ENCODE peak calls at places on chromosomes 3 and 15, in four cellular contexts. R is lower leg skin, T is AG09309, U is left ventricle myocardium inferior. L is an unnamed sample.

GRCh38 chr3:156554515-156554841 is 439 bp downstream of the SSR3 start:
- DNase-seq in R (no peak), T (no peak), U (no peak), L (no peak)

GRCh38 chr3:46918202-46918601 is 40.7 kb downstream of the PTH1R start:
- DNase-seq in R (no peak), T (no peak), U (no peak), L (no peak)

GRCh38 chr3:73523661-73524060 is 101.1 kb downstream of the PDZRN3 start:
- DNase-seq in R (no peak), T (no peak), U (no peak), L (no peak)

GRCh38 chr15:43465105-43465504 is 27.9 kb downstream of the TP53BP1 start:
- DNase-seq in R (no peak), T (peak), U (no peak), L (peak)

GRCh38 chr15:82393671-82394070 is 35.9 kb upstream of the GOLGA6L9 start:
- DNase-seq in R (no peak), T (peak), U (no peak), L (no peak)

GRCh38 chr3:150096700-150097587 is 126.2 kb upstream of the PFN2 start:
- DNase-seq in R (no peak), T (no peak), U (no peak), L (no peak)

GRCh38 chr3:183812746-183813445 is 12.5 kb downstream of the MAP6D1 start:
- DNase-seq in R (no peak), T (no peak), U (no peak), L (no peak)

GRCh38 chr15:79034284-79034683 is 56.3 kb downstream of the RASGRF1 start:
- DNase-seq in R (no peak), T (no peak), U (no peak), L (no peak)

GRCh38 chr3:188827593-188827992 is 344.2 kb upstream of the TPRG1 start:
- DNase-seq in R (no peak), T (no peak), U (no peak), L (no peak)

GRCh38 chr3:9032236-9032777 is 69.0 kb upstream of the RAD18 start:
- DNase-seq in R (no peak), T (no peak), U (no peak), L (no peak)

GRCh38 chr3:119582178-119582577 is 2.9 kb downstream of the ADPRH start:
- DNase-seq in R (no peak), T (no peak), U (no peak), L (peak)

GRCh38 chr3:127639173-127640030 is 10.4 kb downstream of the PODXL2 start:
- DNase-seq in R (no peak), T (no peak), U (no peak), L (peak)

GRCh38 chr15:84658788-84659411 is 901 bp upstream of the NMB start:
- DNase-seq in R (no peak), T (no peak), U (no peak), L (no peak)

GRCh38 chr3:17894434-17895060 is 152.1 kb upstream of the TBC1D5 start:
- DNase-seq in R (no peak), T (no peak), U (no peak), L (peak)

GRCh38 chr15:34721802-34722795 is 32.7 kb downstream of the GJD2 start:
- DNase-seq in R (peak), T (peak), U (peak), L (peak)

GRCh38 chr3:123339302-123339701 is 109.6 kb downstream of the ADCY5 start:
- DNase-seq in R (no peak), T (no peak), U (peak), L (no peak)

GRCh38 chr3:196662711-196663571 is 23.4 kb downstream of the NRROS start:
- DNase-seq in R (no peak), T (no peak), U (no peak), L (no peak)

GRCh38 chr3:97340940-97341339 is 423.6 kb upstream of the ARL6 start:
- DNase-seq in R (no peak), T (no peak), U (no peak), L (no peak)

GRCh38 chr3:117141821-117142220 is 432.2 kb downstream of the TUSC7 start:
- DNase-seq in R (no peak), T (no peak), U (no peak), L (no peak)

GRCh38 chr3:41265011-41265545 is 65.8 kb downstream of the CTNNB1 start:
- DNase-seq in R (no peak), T (no peak), U (no peak), L (peak)

GRCh38 chr3:23713641-23714040 is 92.1 kb upstream of the UBE2E1 start:
- DNase-seq in R (no peak), T (peak), U (no peak), L (no peak)

GRCh38 chr3:23710555-23710954 is 95.2 kb upstream of the UBE2E1 start:
- DNase-seq in R (no peak), T (no peak), U (peak), L (no peak)

GRCh38 chr3:23709987-23710386 is 95.8 kb upstream of the UBE2E1 start:
- DNase-seq in R (no peak), T (no peak), U (no peak), L (no peak)

GRCh38 chr3:23712095-23712494 is 93.7 kb upstream of the UBE2E1 start:
- DNase-seq in R (no peak), T (no peak), U (no peak), L (no peak)

DNA sequence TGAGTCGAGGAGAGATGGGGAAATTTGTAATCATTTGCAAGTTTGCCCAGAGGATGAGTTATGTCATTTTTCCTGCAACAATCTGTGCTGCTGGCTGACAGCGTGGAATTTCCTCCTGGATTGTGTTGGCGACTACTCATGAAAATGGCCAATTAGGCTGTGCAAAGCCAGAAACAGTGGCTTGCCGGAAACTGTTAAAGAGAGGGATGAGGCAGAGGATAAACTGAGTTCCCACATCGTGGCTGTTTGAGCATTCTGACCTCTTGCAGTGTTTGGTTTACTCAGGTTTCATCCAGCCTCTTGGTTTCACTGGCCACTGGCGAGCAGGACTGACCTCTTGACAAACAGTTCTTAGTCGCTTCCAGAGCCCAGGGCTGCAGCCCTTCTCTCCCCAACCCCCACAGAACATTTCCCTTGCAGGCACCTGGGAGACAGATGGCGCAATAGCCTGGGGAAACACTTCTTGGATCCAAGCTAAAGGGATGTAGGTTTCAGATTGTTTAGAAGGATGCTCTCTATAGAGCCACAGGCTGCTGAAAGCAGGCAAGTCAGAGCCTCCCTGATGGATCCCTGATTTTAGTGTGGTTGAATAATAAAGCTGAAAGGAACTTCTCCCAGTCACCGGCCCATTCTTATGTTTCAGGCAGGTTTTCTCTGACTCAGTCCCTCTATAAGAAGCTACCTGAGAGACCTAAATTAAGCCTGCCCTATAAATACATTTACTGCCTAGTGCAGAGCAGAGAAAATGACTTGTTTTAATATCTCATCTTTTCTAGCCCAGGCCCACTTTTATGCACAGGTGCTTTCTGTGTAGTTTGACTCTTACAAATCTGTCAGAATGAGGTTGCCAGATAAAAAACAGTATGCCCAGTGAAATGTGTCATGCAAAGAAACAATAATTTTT is 92.8 kb upstream of the UBE2E1 start:
- DNase-seq in R (peak), T (peak), U (peak), L (peak)
- TF ChIP-seq CTCF in R (no peak), T (no peak), U (peak), L (no peak)

GRCh38 chr3:5428607-5429516 is 241.4 kb downstream of the EDEM1 start:
- DNase-seq in R (no peak), T (no peak), U (no peak), L (peak)
- H3K4me3 ChIP-seq in R (no peak), T (no peak), U (no peak), L (no peak)

DNA sequence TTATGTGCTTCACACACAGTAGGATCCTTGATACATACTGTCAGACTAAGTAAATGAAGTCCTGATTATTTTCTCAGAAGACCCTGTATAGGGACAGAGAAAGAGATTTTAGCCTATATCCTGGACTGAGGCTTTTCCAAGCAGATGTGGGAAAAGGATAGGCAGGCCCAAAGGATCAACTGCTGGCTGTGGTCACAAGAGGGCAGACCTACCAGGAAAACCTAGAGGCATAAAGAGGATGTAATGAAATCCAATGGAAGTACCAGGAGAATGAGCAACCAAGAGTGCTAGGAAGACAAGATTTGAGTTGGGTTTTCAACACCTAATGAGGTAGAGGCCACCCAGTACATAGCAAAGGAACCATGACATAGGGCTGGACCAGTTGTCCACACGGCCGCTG is 23.1 kb downstream of the DCLK3 start:
- DNase-seq in R (no peak), T (no peak), U (no peak), L (peak)
- TF ChIP-seq CTCF in R (no peak), T (peak), U (peak), L (peak)

DNA sequence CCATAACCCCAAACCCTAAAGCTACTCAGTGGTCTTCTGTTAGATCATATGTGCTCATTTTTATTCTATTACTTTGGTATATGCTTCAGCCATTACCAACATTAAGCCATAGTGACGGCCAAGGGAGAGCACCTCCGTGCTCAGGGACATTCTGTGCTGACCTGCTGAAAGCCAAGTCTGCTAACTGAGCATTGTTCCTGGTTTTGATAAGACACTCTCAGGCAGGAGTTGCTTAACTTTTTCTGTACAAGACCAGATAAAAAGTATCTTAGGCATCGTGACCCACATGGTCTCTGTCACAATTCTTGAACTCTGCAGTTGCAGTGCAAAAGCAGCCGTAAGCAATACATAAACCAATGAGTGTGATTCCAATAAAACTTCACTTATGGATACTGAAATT is 100.6 kb downstream of the KLHL25 start:
- DNase-seq in R (no peak), T (no peak), U (no peak), L (no peak)
- H3K4me3 ChIP-seq in R (no peak), T (no peak), U (no peak), L (no peak)

DNA sequence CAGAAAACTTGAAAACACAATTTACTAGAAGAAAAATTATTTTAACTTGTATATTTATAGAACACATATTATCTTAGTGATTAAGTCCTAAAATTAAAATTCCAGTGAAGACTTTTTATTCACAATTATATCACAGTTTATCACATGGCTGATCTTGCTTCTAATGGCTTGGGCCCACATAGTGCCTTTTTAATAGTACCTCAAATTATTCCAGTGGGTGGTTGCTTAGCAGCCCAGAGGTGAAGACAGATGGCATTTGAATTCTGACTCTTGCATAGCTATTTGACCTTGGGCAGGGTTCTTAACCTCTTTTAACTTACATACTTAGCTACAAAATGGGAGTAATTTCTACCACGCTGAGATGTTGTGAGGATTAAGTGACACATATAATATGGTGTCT is 214.7 kb upstream of the SGO1 start:
- DNase-seq in R (no peak), T (no peak), U (no peak), L (no peak)
- TF ChIP-seq CTCF in R (no peak), T (no peak), U (no peak), L (no peak)

GRCh38 chr3:43015572-43016512 is 36.7 kb downstream of the GASK1A start:
- DNase-seq in R (no peak), T (no peak), U (no peak), L (no peak)

GRCh38 chr3:43014216-43014615 is 35.1 kb downstream of the GASK1A start:
- DNase-seq in R (no peak), T (no peak), U (no peak), L (no peak)

GRCh38 chr3:43016513-43016865 is 37.4 kb downstream of the GASK1A start:
- DNase-seq in R (no peak), T (no peak), U (no peak), L (no peak)

GRCh38 chr3:43013743-43014155 is 34.6 kb downstream of the GASK1A start:
- DNase-seq in R (no peak), T (no peak), U (no peak), L (no peak)

DNA sequence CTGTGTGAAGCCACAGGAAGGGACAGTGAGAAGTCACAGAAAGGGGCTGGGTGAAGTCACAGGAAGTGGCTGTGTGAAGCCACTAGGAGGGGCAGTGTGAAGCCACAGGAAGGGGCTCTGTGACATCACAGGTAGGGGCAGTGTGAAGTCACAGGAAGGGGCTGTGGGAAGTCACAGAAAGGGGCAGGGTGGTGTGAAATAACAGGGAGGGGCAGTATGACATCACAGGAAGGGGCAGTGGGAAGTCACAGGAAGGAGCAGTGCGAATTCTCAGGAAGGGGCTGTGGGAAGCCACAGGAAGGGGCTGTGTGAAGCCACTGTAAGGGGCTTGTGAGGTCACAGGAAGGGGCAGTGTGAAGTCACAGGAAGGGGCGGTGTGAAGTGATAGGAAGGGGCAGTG is 35.9 kb downstream of the GASK1A start:
- DNase-seq in R (no peak), T (no peak), U (no peak), L (no peak)
- H3K4me3 ChIP-seq in R (no peak), T (no peak), U (no peak), L (no peak)

GRCh38 chr15:67385971-67386370 is 131.4 kb downstream of the IQCH start:
- DNase-seq in R (no peak), T (no peak), U (no peak), L (no peak)
- TF ChIP-seq CTCF in R (no peak), T (peak), U (no peak), L (peak)

GRCh38 chr15:31230630-31231485 is 95.8 kb upstream of the KLF13 start:
- DNase-seq in R (no peak), T (no peak), U (no peak), L (peak)
- H3K4me3 ChIP-seq in R (no peak), T (no peak), U (no peak), L (no peak)

L was measured in epithelial cell of esophagus.